ENCODE peak calls at places on chromosomes 11 and 22, in four cellular contexts. A is HepG2, R is GM12878, E is K562. Q is an unnamed sample.

GRCh38 chr11:64877390-64878222 is 815 bp downstream of the EHD1 start:
- DNase-seq in R (no peak), A (no peak), E (peak; percentile 53), Q (no peak)

GRCh38 chr11:106047636-106048035 is 25.6 kb upstream of the MSANTD4 start:
- DNase-seq in E (no peak), R (no peak), A (no peak), Q (no peak)

GRCh38 chr22:30806391-30806861 is 111.8 kb downstream of the OSBP2 start:
- DNase-seq in E (no peak), A (peak; percentile 30), R (no peak), Q (peak; percentile 67)

GRCh38 chr11:3163241-3163981 is 1.7 kb downstream of the OSBPL5 start:
- DNase-seq in E (no peak), A (no peak), R (no peak), Q (no peak)

GRCh38 chr22:38418589-38418988 is 36.4 kb downstream of the KCNJ4 start:
- DNase-seq in R (no peak), A (no peak), E (no peak), Q (no peak)

GRCh38 chr22:40263191-40263590 is 83.1 kb upstream of the ADSL start:
- DNase-seq in E (peak; percentile 19), A (no peak), R (no peak), Q (no peak)

GRCh38 chr11:272195-272930 is 5.8 kb upstream of the NLRP6 start:
- DNase-seq in R (no peak), E (no peak), A (no peak), Q (no peak)

GRCh38 chr11:72519220-72519881 is 85.0 kb upstream of the CLPB start:
- DNase-seq in A (no peak), R (no peak), E (no peak), Q (peak; percentile 12)

GRCh38 chr11:2156416-2157182 is 4.4 kb downstream of the INS start:
- DNase-seq in E (peak; percentile 79), R (no peak), A (peak; percentile 42), Q (peak; percentile 26)

GRCh38 chr11:113289341-113290187 is 24.8 kb upstream of the TTC12 start:
- DNase-seq in E (peak; percentile 71), A (peak; percentile 21), R (peak; percentile 33), Q (peak; percentile 38)

GRCh38 chr11:82539669-82540068 is 194.0 kb downstream of the FAM181B start:
- DNase-seq in R (no peak), E (no peak), A (no peak), Q (no peak)

GRCh38 chr11:74948546-74948897 is 369 bp downstream of the XRRA1 start:
- DNase-seq in A (peak; percentile 22), R (no peak), E (no peak), Q (no peak)

GRCh38 chr11:44229003-44229570 is 80.9 kb downstream of the ALX4 start:
- DNase-seq in R (no peak), E (no peak), A (no peak), Q (no peak)

GRCh38 chr22:40463017-40463631 is 92.7 kb downstream of the SGSM3 start:
- DNase-seq in A (no peak), E (no peak), R (peak; percentile 33), Q (no peak)

GRCh38 chr11:94740975-94741707 is 27.0 kb upstream of the AMOTL1 start:
- DNase-seq in E (peak; percentile 27), R (no peak), A (peak; percentile 41), Q (peak; percentile 69)

GRCh38 chr11:61157743-61158142 is 3.5 kb downstream of the VPS37C start:
- DNase-seq in E (no peak), A (no peak), R (no peak), Q (no peak)

GRCh38 chr11:124657922-124658321 is 15.6 kb downstream of the SIAE start:
- DNase-seq in E (no peak), A (no peak), R (no peak), Q (no peak)

GRCh38 chr11:111945198-111945597 is 8.1 kb downstream of the DIXDC1 start:
- DNase-seq in A (no peak), E (no peak), R (no peak), Q (no peak)

GRCh38 chr11:112162761-112163669 is 879 bp downstream of the IL18 start:
- DNase-seq in R (no peak), E (no peak), A (peak; percentile 21), Q (peak; percentile 42)

GRCh38 chr22:20021196-20022181 is 579 bp downstream of the TANGO2 start:
- DNase-seq in E (peak; percentile 91), A (peak; percentile 49), R (no peak), Q (peak; percentile 54)

GRCh38 chr11:120284272-120284671 is 40.8 kb upstream of the TLCD5 start:
- DNase-seq in E (no peak), A (peak; percentile 42), R (no peak), Q (no peak)

GRCh38 chr22:23387827-23388491 is 192.1 kb downstream of the IGLL1 start:
- DNase-seq in E (no peak), A (no peak), R (no peak), Q (no peak)

GRCh38 chr11:66328036-66328306 is 8.3 kb downstream of the RIN1 start:
- DNase-seq in R (no peak), E (no peak), A (no peak), Q (no peak)

GRCh38 chr11:111097191-111097590 is 148.3 kb upstream of the POU2AF2 start:
- DNase-seq in R (no peak), A (peak; percentile 5), E (no peak), Q (peak; percentile 62)

DNA sequence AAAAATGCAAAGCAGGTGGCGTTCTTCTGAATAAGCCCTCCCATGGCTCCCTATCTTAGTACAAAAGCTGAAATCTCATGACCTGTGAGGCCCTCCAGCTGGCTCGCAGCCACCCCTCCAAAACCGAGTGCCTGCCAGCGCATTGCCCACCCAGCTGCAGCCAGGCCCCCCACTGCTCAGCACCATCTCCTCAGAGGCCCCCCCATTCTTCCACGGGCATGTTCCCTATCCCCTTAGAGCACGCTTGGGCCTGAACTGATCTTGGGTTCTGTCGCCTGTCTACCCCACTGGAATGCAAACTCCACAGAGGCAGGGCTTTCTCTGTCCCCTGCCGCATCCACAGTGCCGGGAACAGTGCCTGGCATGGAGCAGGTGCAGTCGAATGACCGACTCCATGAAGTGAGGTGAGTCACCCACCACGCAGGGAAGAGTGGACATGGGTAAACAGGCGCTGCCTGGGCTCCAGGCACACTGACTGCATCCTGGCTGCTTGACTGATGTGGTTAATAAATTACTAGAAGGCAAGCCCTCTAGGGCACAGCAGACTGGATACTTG is 11.3 kb upstream of the EFCAB6 start:
- DNase-seq in R (no peak), E (no peak), A (peak; percentile 61), Q (no peak)
- TF ChIP-seq POLR2A in R (no peak), E (no peak), A (no peak), Q (no peak)

DNA sequence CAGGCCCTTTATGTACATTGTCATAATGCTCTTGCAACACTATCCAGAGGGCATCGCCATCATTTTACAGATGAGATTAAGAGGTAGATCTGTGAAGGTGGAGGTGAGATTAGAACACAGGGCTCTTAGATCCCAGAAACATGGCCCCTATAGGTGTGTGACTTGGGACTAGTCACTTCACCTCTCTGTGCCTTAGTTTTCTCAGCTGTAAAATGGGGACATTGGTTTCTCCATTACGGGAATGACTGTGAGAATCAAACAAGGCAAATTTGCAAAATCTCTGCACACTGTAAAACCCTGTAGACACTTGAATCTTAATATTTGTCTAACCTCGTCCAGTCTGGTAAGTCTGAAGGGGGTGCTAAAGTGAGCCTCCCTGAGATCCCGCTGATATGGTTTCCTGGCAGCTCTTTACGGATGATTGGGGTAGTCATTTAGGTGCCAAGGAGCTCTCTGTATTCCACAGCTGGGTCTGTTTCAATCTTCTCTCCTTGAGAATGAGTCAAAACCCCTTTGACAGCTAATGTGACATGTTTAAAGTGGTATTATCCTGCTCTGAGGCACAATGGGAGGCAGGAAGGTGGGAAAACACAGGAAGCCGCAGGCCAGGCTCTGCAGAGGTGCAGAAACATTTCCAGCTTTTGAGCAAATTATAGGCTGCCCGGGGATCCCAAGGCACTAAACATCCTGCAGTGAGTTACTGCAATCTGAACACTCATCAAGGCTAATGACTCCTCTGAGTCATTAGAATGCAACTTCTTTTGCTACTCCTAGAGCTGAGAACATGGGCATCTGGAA is 140.8 kb downstream of the CCDC81 start:
- DNase-seq in E (no peak), R (no peak), A (no peak), Q (peak; percentile 91)
- TF ChIP-seq USF2 in E (no peak), R (no peak), A (no peak), Q (no peak)

GRCh38 chr22:47207846-47208554 is 445.6 kb downstream of the TBC1D22A start:
- DNase-seq in R (no peak), A (no peak), E (no peak), Q (no peak)

GRCh38 chr22:47210112-47210657 is 447.7 kb downstream of the TBC1D22A start:
- DNase-seq in R (no peak), E (no peak), A (no peak), Q (no peak)

GRCh38 chr22:47209077-47209514 is 446.6 kb downstream of the TBC1D22A start:
- DNase-seq in R (no peak), A (no peak), E (no peak), Q (peak; percentile 18)

GRCh38 chr22:47210686-47211085 is 448.2 kb downstream of the TBC1D22A start:
- DNase-seq in R (no peak), A (no peak), E (no peak), Q (no peak)

GRCh38 chr22:47209547-47210023 is 447.1 kb downstream of the TBC1D22A start:
- DNase-seq in R (no peak), A (no peak), E (no peak), Q (no peak)
- TF ChIP-seq MXI1 in R (no peak), A (no peak), E (no peak), Q (no peak)

DNA sequence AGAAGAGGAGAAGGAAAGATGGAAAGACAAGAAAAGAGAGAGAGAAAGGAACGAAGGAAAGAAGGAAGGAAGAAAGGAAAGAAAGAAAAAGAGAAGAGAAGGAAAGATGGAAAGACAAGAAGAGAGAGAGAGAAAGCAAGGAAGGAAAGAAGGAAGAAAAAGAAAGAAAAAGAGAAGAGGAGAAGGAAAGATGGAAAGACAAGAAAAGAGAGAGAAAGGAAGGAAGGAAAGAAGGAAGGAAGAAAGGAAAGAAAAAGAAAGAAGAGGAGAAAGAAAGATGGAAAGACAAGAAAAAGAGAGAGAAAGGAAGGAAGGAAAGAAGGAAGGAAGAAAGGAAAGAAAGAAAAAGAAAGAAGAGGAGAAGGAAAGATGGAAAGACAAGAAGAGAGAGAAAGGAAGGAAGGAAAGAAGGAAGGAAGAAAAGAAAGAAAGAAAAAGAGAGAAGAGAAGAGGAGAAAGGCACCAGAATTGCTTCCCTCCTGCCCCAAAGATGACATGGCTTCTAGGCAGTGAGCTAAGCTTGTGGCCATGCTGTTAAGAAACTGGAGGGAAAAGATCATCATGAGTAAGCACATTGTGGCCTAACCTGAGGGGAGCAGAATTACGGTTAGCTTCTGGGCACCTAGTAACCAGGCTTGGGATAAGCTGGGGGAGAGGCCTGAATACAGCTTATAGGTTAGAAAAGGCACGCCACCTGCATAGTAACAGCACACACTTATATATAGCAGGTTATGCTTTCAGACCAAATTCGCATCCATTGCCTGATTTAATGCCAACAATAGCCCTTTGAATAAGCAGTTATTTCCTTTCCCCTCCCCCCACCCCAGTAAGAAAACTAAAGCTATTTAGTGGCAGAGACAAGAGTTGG is 2.3 kb upstream of the ST3GAL4 start:
- DNase-seq in A (peak; percentile 29), R (peak; percentile 15), E (peak; percentile 57), Q (peak; percentile 75)
- TF ChIP-seq POLR2A in A (no peak), R (no peak), E (peak; percentile 66), Q (no peak)

Q was measured in IMR-90.